ENCODE peak calls at places on chromosomes 12 and 14, in four cellular contexts. One of them, this sample, is unnamed.

GRCh38 chr12:103757248-103757647 is 83.8 kb downstream of the NT5DC3 start:
- DNase-seq in fibroblast of gingiva: no peak
- DNase-seq in AG09319: no peak
- DNase-seq in effector memory CD8-positive, alpha-beta T cell: no peak
- DNase-seq in this sample: no peak

GRCh38 chr14:29320261-29320660 is 553.7 kb downstream of the FOXG1 start:
- DNase-seq in fibroblast of gingiva: no peak
- DNase-seq in AG09319: no peak
- DNase-seq in effector memory CD8-positive, alpha-beta T cell: no peak
- DNase-seq in this sample: no peak

GRCh38 chr14:75383721-75384120 is 44.1 kb upstream of the JDP2 start:
- DNase-seq in fibroblast of gingiva: no peak
- DNase-seq in AG09319: no peak
- DNase-seq in effector memory CD8-positive, alpha-beta T cell: no peak
- DNase-seq in this sample: no peak

GRCh38 chr12:80590085-80590484 is 117.3 kb upstream of the MYF6 start:
- DNase-seq in fibroblast of gingiva: no peak
- DNase-seq in AG09319: no peak
- DNase-seq in effector memory CD8-positive, alpha-beta T cell: no peak
- DNase-seq in this sample: no peak

GRCh38 chr12:48977290-48978281 is 536 bp upstream of the WNT1 start:
- DNase-seq in fibroblast of gingiva: no peak
- DNase-seq in AG09319: no peak
- DNase-seq in effector memory CD8-positive, alpha-beta T cell: peak
- DNase-seq in this sample: no peak

GRCh38 chr12:7916936-7917335 is 19.1 kb downstream of the SLC2A3 start:
- DNase-seq in fibroblast of gingiva: no peak
- DNase-seq in AG09319: no peak
- DNase-seq in effector memory CD8-positive, alpha-beta T cell: no peak
- DNase-seq in this sample: no peak

GRCh38 chr14:51564986-51565604 is 86.6 kb upstream of the FRMD6 start:
- DNase-seq in fibroblast of gingiva: no peak
- DNase-seq in AG09319: no peak
- DNase-seq in effector memory CD8-positive, alpha-beta T cell: no peak
- DNase-seq in this sample: no peak

GRCh38 chr12:94678849-94679248 is 28.5 kb upstream of the TMCC3 start:
- DNase-seq in fibroblast of gingiva: no peak
- DNase-seq in AG09319: no peak
- DNase-seq in effector memory CD8-positive, alpha-beta T cell: no peak
- DNase-seq in this sample: no peak

GRCh38 chr14:79483472-79483871 is 727.8 kb downstream of the DIO2 start:
- DNase-seq in fibroblast of gingiva: no peak
- DNase-seq in AG09319: no peak
- DNase-seq in effector memory CD8-positive, alpha-beta T cell: no peak
- DNase-seq in this sample: peak

GRCh38 chr14:47040490-47040889 is 388.9 kb upstream of the RPL10L start:
- DNase-seq in fibroblast of gingiva: no peak
- DNase-seq in AG09319: no peak
- DNase-seq in effector memory CD8-positive, alpha-beta T cell: no peak
- DNase-seq in this sample: no peak

GRCh38 chr12:118714051-118714460 is 267.3 kb upstream of the SRRM4 start:
- DNase-seq in fibroblast of gingiva: no peak
- DNase-seq in AG09319: no peak
- DNase-seq in effector memory CD8-positive, alpha-beta T cell: no peak
- DNase-seq in this sample: no peak

This sample was measured in stromal cell of bone marrow.